ENCODE peak calls at places on chromosomes 16 and 17, in seven cellular contexts. Z, F, G, N, D, K and M are unnamed samples. For H3K27me3, the result is how much of the 10 kb centered on the place peaks cover.

GRCh38 chr16:80346160-80346632 is 194.6 kb upstream of the DYNLRB2 start:
- DNase-seq in Z (no peak), F (no peak), G (no peak), N (no peak), D (no peak), K (no peak), M (peak)

GRCh38 chr17:79616801-79617200 is 6.0 kb upstream of the RBFOX3 start:
- DNase-seq in Z (no peak), F (peak), G (peak), N (no peak), D (no peak), K (no peak), M (peak)

GRCh38 chr17:915416-916201 is 64.0 kb downstream of the NXN start:
- DNase-seq in Z (no peak), F (no peak), G (no peak), N (no peak), D (peak), K (no peak), M (no peak)

GRCh38 chr17:1515640-1516402 is 591 bp downstream of the INPP5K start:
- DNase-seq in Z (peak), F (peak), G (no peak), N (peak), D (peak), K (no peak), M (no peak)

GRCh38 chr17:66790476-66791061 is 44.3 kb upstream of the CACNG5 start:
- DNase-seq in Z (no peak), F (no peak), G (no peak), N (no peak), D (no peak), K (no peak), M (no peak)

GRCh38 chr17:30291571-30292489 is at the start of gene BLMH:
- DNase-seq in Z (peak), F (peak), G (peak), N (peak), D (peak), K (no peak), M (peak)

GRCh38 chr16:88726981-88727380 is 20.7 kb downstream of the CTU2 start:
- DNase-seq in Z (no peak), F (no peak), G (no peak), N (no peak), D (no peak), K (no peak), M (no peak)

GRCh38 chr16:11306997-11307638 is 26.0 kb upstream of the PRM1 start:
- DNase-seq in Z (no peak), F (no peak), G (no peak), N (no peak), D (no peak), K (no peak), M (no peak)

GRCh38 chr17:44219126-44219635 is 294 bp downstream of the UBTF start:
- DNase-seq in Z (peak), F (peak), G (peak), N (peak), D (peak), K (no peak), M (peak)

GRCh38 chr16:67304006-67304405 is 22.5 kb downstream of the KCTD19 start:
- DNase-seq in Z (no peak), F (no peak), G (no peak), N (no peak), D (no peak), K (no peak), M (no peak)

GRCh38 chr17:42103221-42103954 is 5.1 kb upstream of the ZNF385C start:
- DNase-seq in Z (no peak), F (no peak), G (no peak), N (no peak), D (no peak), K (no peak), M (no peak)

GRCh38 chr17:76585048-76585648 is 512 bp downstream of the ST6GALNAC2 start:
- DNase-seq in Z (no peak), F (peak), G (no peak), N (peak), D (peak), K (no peak), M (no peak)

GRCh38 chr16:84169765-84170310 is 17.0 kb downstream of the TAF1C start:
- DNase-seq in Z (no peak), F (no peak), G (no peak), N (no peak), D (no peak), K (no peak), M (no peak)

GRCh38 chr17:31019004-31019403 is 48.2 kb downstream of the RNF135 start:
- DNase-seq in Z (no peak), F (no peak), G (no peak), N (no peak), D (no peak), K (no peak), M (no peak)

GRCh38 chr17:57954421-57955182 is 610 bp downstream of the CUEDC1 start:
- DNase-seq in Z (peak), F (peak), G (peak), N (peak), D (peak), K (no peak), M (peak)

GRCh38 chr16:68000024-68000423 is 740 bp upstream of the DPEP2 start:
- DNase-seq in Z (no peak), F (no peak), G (no peak), N (no peak), D (no peak), K (no peak), M (no peak)

GRCh38 chr16:19348578-19349315 is 63.2 kb downstream of the CLEC19A start:
- DNase-seq in Z (no peak), F (peak), G (no peak), N (no peak), D (peak), K (no peak), M (no peak)

GRCh38 chr17:1111599-1112443 is 68.0 kb downstream of the ABR start:
- DNase-seq in Z (no peak), F (no peak), G (peak), N (peak), D (no peak), K (no peak), M (peak)

GRCh38 chr16:19861811-19862327 is 22.8 kb downstream of the GPRC5B start:
- DNase-seq in Z (no peak), F (peak), G (no peak), N (no peak), D (peak), K (no peak), M (no peak)

GRCh38 chr17:63278731-63279442 is 167.2 kb downstream of the CYB561 start:
- DNase-seq in Z (no peak), F (no peak), G (no peak), N (no peak), D (no peak), K (no peak), M (no peak)

GRCh38 chr17:83200231-83200699 is 120.9 kb downstream of the METRNL start:
- DNase-seq in Z (peak), F (no peak), G (peak), N (peak), D (no peak), K (no peak), M (peak)

GRCh38 chr16:70759666-70760065 is 41.3 kb downstream of the VAC14 start:
- DNase-seq in Z (no peak), F (no peak), G (no peak), N (no peak), D (no peak), K (no peak), M (no peak)

GRCh38 chr17:56594528-56595418 is 1.3 kb downstream of the NOG start:
- DNase-seq in Z (peak), F (peak), G (no peak), N (no peak), D (peak), K (no peak), M (no peak)

GRCh38 chr17:67629963-67630320 is 87.8 kb upstream of the NOL11 start:
- DNase-seq in Z (peak), F (no peak), G (no peak), N (no peak), D (peak), K (no peak), M (no peak)

GRCh38 chr16:10121496-10121895 is 60.7 kb downstream of the GRIN2A start:
- DNase-seq in Z (peak), F (no peak), G (no peak), N (no peak), D (no peak), K (no peak), M (no peak)

GRCh38 chr17:35890774-35891155 is 10.6 kb upstream of the CCL5 start:
- DNase-seq in Z (no peak), F (peak), G (no peak), N (peak), D (peak), K (no peak), M (no peak)

GRCh38 chr17:2179615-2180295 is 123.8 kb downstream of the SMG6 start:
- DNase-seq in Z (peak), F (no peak), G (peak), N (peak), D (no peak), K (no peak), M (peak)

GRCh38 chr17:38605852-38606645 is at the start of gene SRCIN1:
- DNase-seq in Z (peak), F (peak), G (peak), N (peak), D (peak), K (no peak), M (peak)

GRCh38 chr17:19248149-19248922 is 11.2 kb downstream of the EPN2 start:
- DNase-seq in Z (no peak), F (no peak), G (no peak), N (no peak), D (no peak), K (no peak), M (no peak)

GRCh38 chr17:67392111-67392510 is 15.0 kb downstream of the PITPNC1 start:
- DNase-seq in Z (no peak), F (no peak), G (no peak), N (no peak), D (no peak), K (no peak), M (no peak)

GRCh38 chr17:40433551-40434384 is 9.5 kb upstream of the IGFBP4 start:
- DNase-seq in Z (no peak), F (peak), G (no peak), N (no peak), D (peak), K (no peak), M (no peak)

GRCh38 chr17:27349540-27350021 is 55.7 kb downstream of the WSB1 start:
- DNase-seq in Z (no peak), F (peak), G (no peak), N (no peak), D (peak), K (no peak), M (peak)

GRCh38 chr17:4230142-4230541 is 33.6 kb downstream of the ANKFY1 start:
- DNase-seq in Z (peak), F (no peak), G (no peak), N (peak), D (peak), K (no peak), M (no peak)

DNA sequence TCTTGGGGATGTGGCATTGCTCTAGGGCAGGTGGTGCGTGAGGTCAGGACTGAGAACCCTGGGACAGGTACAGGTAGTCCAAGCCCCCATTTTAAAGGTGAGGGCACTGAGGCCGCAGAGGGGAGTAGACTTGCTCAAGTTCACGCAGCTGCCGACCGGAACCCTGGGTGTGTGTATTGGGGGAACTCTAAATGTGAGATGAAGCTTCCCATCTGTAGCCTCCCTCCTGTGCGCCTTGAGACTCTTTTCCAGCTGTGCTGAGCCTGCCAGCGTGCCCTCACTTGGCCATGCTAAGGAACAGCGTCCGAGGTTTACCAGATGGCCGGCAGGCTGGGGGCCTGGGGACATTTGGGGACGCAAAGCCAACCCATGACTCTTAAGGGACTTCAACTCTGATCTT is 79.0 kb upstream of the CDC42EP4 start:
- DNase-seq in Z (no peak), F (no peak), G (no peak), N (no peak), D (no peak), K (no peak), M (peak)
- H3K27me3 ChIP-seq in Z (under half), F (under half), G (under half), N (under half), D (under half), K (under half), M (under half)

GRCh38 chr16:29304251-29304900 is 102.1 kb downstream of the NPIPB11 start:
- DNase-seq in Z (no peak), F (no peak), G (no peak), N (no peak), D (no peak), K (no peak), M (peak)

GRCh38 chr16:29302976-29303375 is 103.5 kb downstream of the NPIPB11 start:
- DNase-seq in Z (no peak), F (no peak), G (no peak), N (no peak), D (no peak), K (no peak), M (no peak)

GRCh38 chr16:29306953-29307597 is 99.4 kb downstream of the NPIPB11 start:
- DNase-seq in Z (peak), F (no peak), G (no peak), N (no peak), D (no peak), K (no peak), M (peak)

GRCh38 chr16:29306201-29306600 is 100.3 kb downstream of the NPIPB11 start:
- DNase-seq in Z (no peak), F (no peak), G (no peak), N (no peak), D (no peak), K (no peak), M (peak)

GRCh38 chr16:29303520-29303919 is 103.0 kb downstream of the NPIPB11 start:
- DNase-seq in Z (no peak), F (no peak), G (no peak), N (no peak), D (no peak), K (no peak), M (peak)
- H3K27me3 ChIP-seq in Z (under half), F (under half), G (under half), N (under half), D (under half), K (under half), M (under half)

GRCh38 chr16:31201511-31202401 is 804 bp downstream of the PYCARD start:
- DNase-seq in Z (no peak), F (peak), G (peak), N (peak), D (peak), K (no peak), M (peak)

GRCh38 chr16:31211960-31212359 is 2.0 kb upstream of the TRIM72 start:
- DNase-seq in Z (no peak), F (no peak), G (no peak), N (no peak), D (no peak), K (no peak), M (no peak)

GRCh38 chr16:31204871-31205666 is 2.5 kb upstream of the PYCARD start:
- DNase-seq in Z (no peak), F (no peak), G (no peak), N (no peak), D (no peak), K (no peak), M (peak)

GRCh38 chr16:31202402-31203385 is at the start of gene PYCARD:
- DNase-seq in Z (peak), F (peak), G (peak), N (peak), D (peak), K (no peak), M (peak)

DNA sequence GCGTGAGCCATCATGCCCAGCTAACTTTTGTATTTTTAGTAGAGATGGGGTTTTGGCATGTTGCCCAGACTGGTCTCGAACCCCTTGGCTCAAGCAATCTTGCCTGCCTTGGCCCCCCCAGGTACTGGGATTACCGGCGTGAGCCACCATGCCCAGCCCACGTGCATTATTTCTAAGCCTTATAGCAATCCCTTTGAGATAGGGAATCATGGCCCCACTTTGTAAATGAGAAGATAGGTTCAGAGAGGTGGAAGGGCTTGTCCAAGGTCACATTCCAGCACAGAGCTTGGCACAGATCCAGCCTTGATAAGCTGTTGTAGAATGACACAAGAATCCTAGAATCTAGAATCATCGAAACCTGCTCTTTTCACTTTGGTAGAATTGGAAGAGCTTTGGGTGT is 4.2 kb upstream of the PYCARD start:
- DNase-seq in Z (no peak), F (no peak), G (no peak), N (no peak), D (no peak), K (no peak), M (peak)
- H3K27me3 ChIP-seq in Z (under half), F (under half), G (under half), N (under half), D (under half), K (under half), M (under half)

GRCh38 chr17:17723354-17724261 is 42.4 kb downstream of the RAI1 start:
- DNase-seq in Z (peak), F (peak), G (no peak), N (no peak), D (peak), K (no peak), M (no peak)

GRCh38 chr17:17725853-17726720 is 44.8 kb downstream of the RAI1 start:
- DNase-seq in Z (no peak), F (no peak), G (no peak), N (no peak), D (no peak), K (no peak), M (no peak)

GRCh38 chr17:17724991-17725852 is 44.0 kb downstream of the RAI1 start:
- DNase-seq in Z (no peak), F (peak), G (no peak), N (no peak), D (peak), K (no peak), M (no peak)

GRCh38 chr17:17722906-17723353 is 41.7 kb downstream of the RAI1 start:
- DNase-seq in Z (no peak), F (no peak), G (no peak), N (no peak), D (no peak), K (no peak), M (no peak)

GRCh38 chr17:17724307-17724921 is 43.2 kb downstream of the RAI1 start:
- DNase-seq in Z (peak), F (peak), G (no peak), N (no peak), D (peak), K (no peak), M (no peak)
- H3K27me3 ChIP-seq in Z (under half), F (half or more), G (under half), N (under half), D (half or more), K (under half), M (under half)

GRCh38 chr17:34504814-34505484 is 74.4 kb upstream of the TMEM132E start:
- DNase-seq in Z (no peak), F (no peak), G (no peak), N (no peak), D (no peak), K (no peak), M (no peak)
- H3K27me3 ChIP-seq in Z (under half), F (under half), G (half or more), N (under half), D (under half), K (under half), M (under half)

GRCh38 chr16:708959-709358 is 3.4 kb upstream of the FBXL16 start:
- DNase-seq in Z (no peak), F (no peak), G (no peak), N (no peak), D (no peak), K (no peak), M (no peak)

GRCh38 chr16:706189-707061 is 824 bp upstream of the FBXL16 start:
- DNase-seq in Z (no peak), F (no peak), G (no peak), N (no peak), D (peak), K (no peak), M (no peak)

GRCh38 chr16:705748-706188 is at the start of gene FBXL16:
- DNase-seq in Z (no peak), F (no peak), G (no peak), N (no peak), D (peak), K (no peak), M (no peak)

GRCh38 chr16:708019-708418 is 2.4 kb upstream of the FBXL16 start:
- DNase-seq in Z (no peak), F (no peak), G (no peak), N (no peak), D (no peak), K (no peak), M (no peak)

GRCh38 chr16:707062-707538 is 1.5 kb upstream of the FBXL16 start:
- DNase-seq in Z (no peak), F (no peak), G (no peak), N (no peak), D (no peak), K (no peak), M (no peak)
- H3K27me3 ChIP-seq in Z (half or more), F (under half), G (half or more), N (half or more), D (half or more), K (half or more), M (under half)

GRCh38 chr16:51159864-51160263 is 8.8 kb upstream of the SALL1 start:
- DNase-seq in Z (no peak), F (no peak), G (no peak), N (no peak), D (peak), K (no peak), M (no peak)

GRCh38 chr16:51156836-51157235 is 5.8 kb upstream of the SALL1 start:
- DNase-seq in Z (no peak), F (no peak), G (no peak), N (no peak), D (no peak), K (no peak), M (no peak)

GRCh38 chr16:51157698-51158097 is 6.6 kb upstream of the SALL1 start:
- DNase-seq in Z (no peak), F (no peak), G (no peak), N (no peak), D (no peak), K (no peak), M (no peak)

GRCh38 chr16:51161440-51162195 is 10.5 kb upstream of the SALL1 start:
- DNase-seq in Z (peak), F (no peak), G (no peak), N (no peak), D (no peak), K (no peak), M (no peak)

GRCh38 chr16:51159296-51159695 is 8.2 kb upstream of the SALL1 start:
- DNase-seq in Z (no peak), F (no peak), G (no peak), N (no peak), D (no peak), K (no peak), M (no peak)
- H3K27me3 ChIP-seq in Z (under half), F (under half), G (half or more), N (under half), D (half or more), K (under half), M (under half)

DNA sequence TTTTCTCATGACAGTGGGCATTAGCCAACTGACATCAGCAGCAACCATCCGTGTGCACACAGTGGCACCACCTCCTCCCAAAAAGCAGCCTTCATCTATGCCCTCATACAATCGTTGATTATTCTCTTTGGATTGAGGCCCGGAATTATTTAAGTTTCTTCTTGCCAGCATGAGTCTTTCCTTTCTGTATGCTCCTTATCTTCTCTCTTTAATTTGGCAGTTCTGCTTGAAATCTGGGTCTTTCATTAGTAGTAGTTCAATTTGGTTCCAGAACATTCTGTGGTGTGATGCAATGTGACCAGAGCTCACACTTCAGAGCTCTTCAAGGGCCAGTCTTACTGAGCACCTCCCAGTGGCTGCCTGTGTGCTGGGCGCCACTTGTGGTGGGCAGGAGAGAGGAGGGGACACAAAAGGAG is 52.2 kb upstream of the STH start:
- DNase-seq in Z (no peak), F (no peak), G (no peak), N (no peak), D (no peak), K (no peak), M (no peak)
- H3K27me3 ChIP-seq in Z (under half), F (under half), G (under half), N (under half), D (under half), K (under half), M (under half)

GRCh38 chr16:85329059-85329812 is 217.0 kb upstream of the CIBAR2 start:
- DNase-seq in Z (peak), F (peak), G (no peak), N (peak), D (peak), K (no peak), M (no peak)
- H3K27me3 ChIP-seq in Z (under half), F (under half), G (under half), N (under half), D (under half), K (under half), M (under half)